ENCODE peak calls at places on chromosomes 6 and 20, in four cellular contexts. J, C, O and Q are unnamed samples.

GRCh38 chr20:9590189-9590588 is 75.8 kb downstream of the LAMP5 start:
- DNase-seq in J (no peak), C (no peak), O (no peak), Q (no peak)

GRCh38 chr20:3409417-3409816 is 1.9 kb upstream of the DNAAF9 start:
- DNase-seq in J (no peak), C (no peak), O (no peak), Q (no peak)

GRCh38 chr6:40906759-40907158 is 132.3 kb downstream of the UNC5CL start:
- DNase-seq in J (no peak), C (no peak), O (no peak), Q (no peak)

GRCh38 chr6:111844921-111845320 is 28.3 kb downstream of the FYN start:
- DNase-seq in J (no peak), C (peak), O (no peak), Q (no peak)

GRCh38 chr20:38842558-38842981 is 37.1 kb downstream of the PPP1R16B start:
- DNase-seq in J (no peak), C (no peak), O (no peak), Q (no peak)

GRCh38 chr6:167980911-167981310 is 16.6 kb upstream of the KIF25 start:
- DNase-seq in J (no peak), C (no peak), O (no peak), Q (no peak)

GRCh38 chr20:53529658-53530057 is 64.0 kb downstream of the ZNF217 start:
- DNase-seq in J (no peak), C (no peak), O (no peak), Q (no peak)

GRCh38 chr20:20083796-20084195 is 31.5 kb downstream of the CFAP61 start:
- DNase-seq in J (no peak), C (peak), O (peak), Q (no peak)

GRCh38 chr6:44667226-44667625 is 279.7 kb downstream of the CDC5L start:
- DNase-seq in J (no peak), C (peak), O (peak), Q (no peak)

GRCh38 chr6:118970866-118971265 is 35.9 kb upstream of the MCM9 start:
- DNase-seq in J (no peak), C (no peak), O (no peak), Q (no peak)

GRCh38 chr6:67352717-67353116 is 1282.4 kb upstream of the ADGRB3 start:
- DNase-seq in J (no peak), C (no peak), O (no peak), Q (no peak)

GRCh38 chr20:23340524-23340923 is 10.1 kb upstream of the NXT1 start:
- DNase-seq in J (no peak), C (peak), O (peak), Q (peak)

GRCh38 chr20:61185841-61186601 is 66.0 kb upstream of the CDH4 start:
- DNase-seq in J (no peak), C (no peak), O (peak), Q (no peak)

GRCh38 chr6:4936681-4937041 is 67.2 kb downstream of the RPP40 start:
- DNase-seq in J (no peak), C (peak), O (peak), Q (no peak)

GRCh38 chr20:61745397-61746146 is 320.1 kb downstream of the TAF4 start:
- DNase-seq in J (peak), C (no peak), O (no peak), Q (no peak)

GRCh38 chr20:25039697-25040437 is 18.1 kb downstream of the ACSS1 start:
- DNase-seq in J (peak), C (no peak), O (no peak), Q (peak)

GRCh38 chr20:57479196-57479595 is 45.7 kb downstream of the CTCFL start:
- DNase-seq in J (no peak), C (no peak), O (no peak), Q (no peak)

GRCh38 chr6:82333781-82334180 is 29.8 kb upstream of the TPBG start:
- DNase-seq in J (no peak), C (no peak), O (no peak), Q (no peak)

GRCh38 chr6:144352310-144352709 is 67.2 kb downstream of the UTRN start:
- DNase-seq in J (no peak), C (no peak), O (peak), Q (no peak)
- H3K27ac ChIP-seq in J (peak), C (no peak), O (no peak), Q (peak)

DNA sequence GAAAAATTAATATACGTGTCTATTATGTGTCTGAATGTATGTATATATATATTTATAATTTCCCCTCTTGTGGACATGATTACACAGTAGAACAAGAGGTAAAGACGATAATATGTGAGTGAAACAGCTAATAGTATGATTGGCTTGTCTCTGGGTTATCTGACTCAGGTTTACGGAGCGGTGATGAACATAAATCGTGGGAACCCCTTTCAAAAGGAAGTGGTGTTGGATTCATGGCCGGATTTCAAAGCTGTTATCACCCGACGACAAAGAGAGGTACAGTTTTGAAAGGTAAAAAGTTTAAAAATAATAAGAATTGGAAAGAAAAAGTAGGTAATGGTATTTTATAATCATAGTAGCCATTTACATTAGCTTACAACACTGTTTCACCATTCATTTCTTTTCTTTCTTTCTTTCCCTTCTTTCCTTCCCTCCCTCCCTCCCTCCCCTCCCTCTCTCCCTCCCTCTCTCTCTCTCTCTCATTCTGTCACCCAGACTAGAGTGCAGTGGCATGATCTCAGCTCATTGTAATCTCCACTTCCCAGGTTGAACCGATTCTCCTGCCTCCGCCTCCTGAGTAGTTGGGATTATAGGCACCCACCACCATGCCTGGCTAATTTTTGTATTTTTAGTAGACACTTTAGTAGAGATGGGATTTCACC is 15.9 kb downstream of the GLYATL3 start:
- DNase-seq in J (no peak), C (no peak), O (no peak), Q (no peak)
- H3K4me3 ChIP-seq in J (no peak), C (no peak), O (no peak), Q (no peak)

GRCh38 chr6:25715794-25716193 is 38.7 kb upstream of the SLC17A4 start:
- DNase-seq in J (no peak), C (no peak), O (no peak), Q (no peak)
- TF ChIP-seq CTCF in J (no peak), C (no peak), O (no peak), Q (no peak)

GRCh38 chr20:6122111-6122872 is 538 bp downstream of the FERMT1 start:
- DNase-seq in J (no peak), C (peak), O (no peak), Q (no peak)
- H3K27ac ChIP-seq in J (peak), C (no peak), O (no peak), Q (peak)

DNA sequence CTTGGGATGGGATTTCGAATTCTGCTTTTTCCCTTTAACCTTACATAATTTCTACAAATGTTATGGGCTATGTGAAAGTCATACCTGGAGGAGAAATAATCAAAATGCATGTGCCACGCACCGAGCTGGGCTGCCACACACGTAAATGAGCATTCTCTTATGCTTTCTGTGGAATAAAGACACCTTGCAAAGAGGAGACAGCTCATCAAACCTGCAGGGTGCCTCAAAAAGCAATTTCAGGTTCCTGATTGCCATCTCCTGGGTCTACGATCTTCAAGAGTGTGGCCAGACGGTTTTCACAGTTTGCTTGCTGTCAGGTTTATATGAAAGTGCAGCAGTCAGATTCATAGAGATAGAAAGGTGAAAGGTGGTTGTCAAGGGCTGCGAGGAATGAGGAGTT is 36.6 kb downstream of the DUSP22 start:
- DNase-seq in J (no peak), C (no peak), O (no peak), Q (no peak)
- H3K4me3 ChIP-seq in J (no peak), C (no peak), O (no peak), Q (no peak)

DNA sequence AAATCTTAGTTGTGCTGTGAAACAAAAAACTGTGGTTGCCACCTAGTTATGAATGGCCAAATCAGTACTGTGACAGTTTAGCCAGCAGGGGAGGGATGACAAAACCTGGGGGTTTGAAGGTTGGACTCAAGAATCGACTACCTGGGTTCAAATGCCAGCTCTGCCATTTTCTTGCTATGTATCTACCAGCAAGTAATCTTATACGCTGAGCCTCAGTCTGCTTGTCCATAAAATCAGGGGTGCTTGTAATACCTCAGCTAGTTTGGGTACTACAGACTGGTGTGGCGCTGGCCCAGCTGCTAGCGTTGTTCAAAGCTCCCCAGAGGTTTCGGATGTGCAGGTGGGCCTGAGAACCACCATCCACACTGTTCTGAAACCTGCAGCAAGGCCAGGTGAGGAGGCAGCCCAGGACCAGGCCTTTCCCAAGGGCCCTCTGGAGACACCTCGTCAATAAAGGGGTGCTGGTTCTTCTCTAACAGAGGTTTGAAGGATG is 40.4 kb downstream of the TRAM2 start:
- DNase-seq in J (no peak), C (no peak), O (no peak), Q (no peak)
- TF ChIP-seq CTCF in J (no peak), C (no peak), O (no peak), Q (no peak)